ENCODE peak calls at places on chromosomes 2 and 18, in four cellular contexts. X is transverse colon, D is ovary, H is tibial nerve. W is an unnamed sample.

GRCh38 chr2:51812138-51812866 is 780.4 kb upstream of the NRXN1 start:
- DNase-seq in X (no peak), D (no peak), H (no peak), W (no peak)

GRCh38 chr2:9212010-9212638 is 5.5 kb downstream of the ASAP2 start:
- DNase-seq in X (peak), D (no peak), H (no peak), W (no peak)

GRCh38 chr2:65300134-65300771 is 72.6 kb downstream of the ACTR2 start:
- DNase-seq in X (peak), D (peak), H (peak), W (peak)

GRCh38 chr2:213545481-213545880 is 261.2 kb downstream of the SPAG16 start:
- DNase-seq in X (no peak), D (no peak), H (no peak), W (no peak)

GRCh38 chr18:65409266-65409665 is 341.5 kb upstream of the CDH7 start:
- DNase-seq in X (no peak), D (no peak), H (no peak), W (no peak)

GRCh38 chr2:54983345-54984235 is 66.7 kb downstream of the RTN4 start:
- DNase-seq in X (no peak), D (no peak), H (no peak), W (no peak)

GRCh38 chr2:84971799-84972790 is 1.1 kb downstream of the KCMF1 start:
- DNase-seq in X (peak), D (peak), H (no peak), W (peak)

GRCh38 chr2:212266310-212266709 is 272.3 kb downstream of the ERBB4 start:
- DNase-seq in X (no peak), D (no peak), H (no peak), W (no peak)

GRCh38 chr2:226678422-226678821 is 121.2 kb downstream of the IRS1 start:
- DNase-seq in X (peak), D (no peak), H (no peak), W (no peak)

GRCh38 chr2:239009001-239009961 is 161.4 kb downstream of the TWIST2 start:
- DNase-seq in X (no peak), D (no peak), H (peak), W (peak)

GRCh38 chr18:48470484-48471180 is 61.4 kb upstream of the ZBTB7C start:
- DNase-seq in X (no peak), D (no peak), H (no peak), W (no peak)

DNA sequence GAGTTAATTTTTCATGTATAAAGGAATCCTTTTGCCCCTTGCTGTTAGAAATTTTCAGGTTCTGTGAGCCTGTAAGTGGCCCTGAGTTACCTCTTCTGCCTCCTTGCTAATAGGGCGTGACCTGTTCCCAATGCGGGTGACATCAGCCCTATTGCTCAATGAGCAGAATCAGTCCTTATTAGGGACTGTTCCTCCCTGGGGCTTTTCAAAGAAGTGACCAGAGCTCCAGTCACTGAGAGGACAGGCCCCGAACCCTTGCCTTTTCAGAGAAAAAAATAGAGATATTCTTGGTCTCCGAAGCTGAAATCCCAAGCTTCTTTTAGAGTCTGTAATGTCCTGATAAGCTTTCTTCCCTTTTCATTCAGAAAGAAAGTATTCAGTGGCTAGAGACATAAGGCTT is 8.2 kb upstream of the APOB start:
- DNase-seq in X (no peak), D (no peak), H (no peak), W (no peak)
- TF ChIP-seq POLR2A in X (no peak), D (no peak), H (no peak), W (no peak)

GRCh38 chr18:50906843-50907242 is 27.9 kb downstream of the ME2 start:
- DNase-seq in X (no peak), D (no peak), H (no peak), W (no peak)

DNA sequence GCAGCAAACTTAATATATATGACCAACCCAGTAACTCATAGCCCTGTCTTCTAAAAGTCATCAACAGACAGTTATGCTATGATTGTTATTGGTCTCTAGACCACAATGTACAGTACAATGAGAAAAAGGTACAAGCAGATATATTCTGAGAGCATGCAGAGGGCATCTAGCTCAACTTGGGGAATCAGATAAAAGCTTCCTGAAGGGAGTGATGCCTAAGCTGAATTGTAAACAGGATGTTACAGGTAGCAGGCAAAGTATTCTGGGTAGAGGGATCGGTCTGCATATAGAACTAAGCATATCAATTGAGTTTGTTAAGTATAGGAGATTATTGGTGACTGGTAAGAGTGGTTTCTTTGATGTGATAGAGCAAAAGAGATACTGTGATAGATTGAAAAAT is 30.3 kb downstream of the ME2 start:
- DNase-seq in X (no peak), D (no peak), H (no peak), W (no peak)
- TF ChIP-seq CTCF in X (no peak), D (no peak), H (no peak), W (no peak)

GRCh38 chr18:79259218-79259617 is 136.5 kb upstream of the NFATC1 start:
- DNase-seq in X (no peak), D (no peak), H (no peak), W (no peak)
- TF ChIP-seq EP300 in X (no peak), D (no peak), H (no peak), W (no peak)

DNA sequence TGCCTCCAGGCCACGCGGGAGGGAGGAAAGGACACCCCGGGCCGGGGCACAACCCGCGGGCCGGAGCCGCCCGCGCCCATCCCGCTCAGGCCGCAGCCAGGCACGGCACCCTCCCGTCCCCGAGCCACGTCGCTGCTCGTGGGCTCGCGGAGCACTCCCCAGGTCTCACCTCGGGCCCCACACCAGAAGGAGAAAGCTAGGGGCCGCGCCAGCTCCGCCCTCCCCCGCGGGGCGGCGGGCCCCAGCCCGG is 614 bp downstream of the HDLBP start:
- DNase-seq in X (no peak), D (no peak), H (no peak), W (no peak)
- TF ChIP-seq POLR2A in X (peak), D (no peak), H (no peak), W (no peak)

GRCh38 chr18:41906528-41907256 is 48.3 kb upstream of the PIK3C3 start:
- DNase-seq in X (no peak), D (no peak), H (no peak), W (no peak)
- TF ChIP-seq CTCF in X (peak), D (no peak), H (peak), W (peak)

GRCh38 chr2:8000861-8001260 is 681.0 kb upstream of the ID2 start:
- DNase-seq in X (no peak), D (no peak), H (no peak), W (no peak)

GRCh38 chr2:8006181-8006580 is 675.7 kb upstream of the ID2 start:
- DNase-seq in X (no peak), D (no peak), H (no peak), W (no peak)

GRCh38 chr2:8002765-8003393 is 679.0 kb upstream of the ID2 start:
- DNase-seq in X (no peak), D (no peak), H (no peak), W (no peak)

GRCh38 chr2:8004250-8004681 is 677.6 kb upstream of the ID2 start:
- DNase-seq in X (peak), D (no peak), H (no peak), W (no peak)

DNA sequence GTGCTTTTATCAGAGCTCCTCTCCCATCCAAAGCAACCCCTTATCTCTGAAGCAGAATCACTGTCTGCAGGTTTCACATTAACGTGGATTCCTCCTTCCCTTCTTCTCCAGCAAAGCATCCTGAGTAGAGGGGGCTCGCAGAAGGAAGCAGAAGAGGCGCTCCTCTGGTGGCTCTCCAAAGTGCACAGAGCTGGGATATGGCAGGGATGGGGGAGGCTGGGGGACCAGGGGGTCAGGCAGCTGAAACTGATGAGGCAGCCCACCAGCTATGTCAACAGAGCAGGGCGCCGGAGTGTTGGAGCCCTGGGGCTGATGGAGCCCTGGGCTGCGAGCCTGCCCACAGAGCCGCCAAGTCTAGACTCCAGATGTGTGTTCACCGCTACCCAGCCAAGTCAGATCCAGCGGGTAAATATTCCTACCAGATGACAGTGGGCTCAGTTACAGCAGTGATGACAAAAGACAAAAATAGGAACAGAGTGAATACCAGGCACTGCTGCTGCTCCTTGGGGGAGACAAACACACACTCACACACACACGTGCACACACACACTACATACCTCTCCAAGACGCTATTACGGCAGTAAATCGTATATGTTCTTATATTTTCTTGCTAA is 678.3 kb upstream of the ID2 start:
- DNase-seq in X (peak), D (peak), H (peak), W (no peak)
- TF ChIP-seq EP300 in X (no peak), D (no peak), H (no peak), W (no peak)

DNA sequence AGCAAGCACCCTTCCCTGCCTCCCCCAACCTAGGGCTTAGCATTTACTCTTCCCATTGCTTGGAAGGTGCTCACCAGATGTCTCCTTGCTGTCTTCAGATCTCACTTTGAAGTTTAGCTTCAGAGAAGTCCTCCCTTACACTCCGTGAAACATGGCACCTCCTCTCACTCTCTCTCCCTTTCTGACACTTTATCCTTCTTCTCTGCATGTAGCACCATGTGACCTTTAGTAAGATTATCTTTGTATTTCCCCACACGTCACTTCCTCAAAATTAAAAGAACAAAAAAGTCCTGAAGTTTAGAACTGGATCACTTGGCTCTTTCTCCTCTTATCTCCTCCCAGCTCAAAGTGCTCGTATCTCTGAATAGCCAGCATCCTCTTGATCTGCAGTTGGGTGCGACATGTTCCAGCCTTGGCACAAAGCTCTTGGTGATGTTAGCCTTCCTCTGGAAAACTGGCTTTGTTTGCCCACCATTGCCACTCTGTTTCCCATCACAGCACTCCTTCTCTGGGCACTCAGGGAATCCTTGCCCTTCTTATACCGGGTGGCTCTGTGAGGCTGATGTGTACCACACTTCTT is 40.6 kb upstream of the EPAS1 start:
- DNase-seq in X (no peak), D (no peak), H (no peak), W (no peak)
- TF ChIP-seq POLR2A in X (no peak), D (no peak), H (no peak), W (no peak)

DNA sequence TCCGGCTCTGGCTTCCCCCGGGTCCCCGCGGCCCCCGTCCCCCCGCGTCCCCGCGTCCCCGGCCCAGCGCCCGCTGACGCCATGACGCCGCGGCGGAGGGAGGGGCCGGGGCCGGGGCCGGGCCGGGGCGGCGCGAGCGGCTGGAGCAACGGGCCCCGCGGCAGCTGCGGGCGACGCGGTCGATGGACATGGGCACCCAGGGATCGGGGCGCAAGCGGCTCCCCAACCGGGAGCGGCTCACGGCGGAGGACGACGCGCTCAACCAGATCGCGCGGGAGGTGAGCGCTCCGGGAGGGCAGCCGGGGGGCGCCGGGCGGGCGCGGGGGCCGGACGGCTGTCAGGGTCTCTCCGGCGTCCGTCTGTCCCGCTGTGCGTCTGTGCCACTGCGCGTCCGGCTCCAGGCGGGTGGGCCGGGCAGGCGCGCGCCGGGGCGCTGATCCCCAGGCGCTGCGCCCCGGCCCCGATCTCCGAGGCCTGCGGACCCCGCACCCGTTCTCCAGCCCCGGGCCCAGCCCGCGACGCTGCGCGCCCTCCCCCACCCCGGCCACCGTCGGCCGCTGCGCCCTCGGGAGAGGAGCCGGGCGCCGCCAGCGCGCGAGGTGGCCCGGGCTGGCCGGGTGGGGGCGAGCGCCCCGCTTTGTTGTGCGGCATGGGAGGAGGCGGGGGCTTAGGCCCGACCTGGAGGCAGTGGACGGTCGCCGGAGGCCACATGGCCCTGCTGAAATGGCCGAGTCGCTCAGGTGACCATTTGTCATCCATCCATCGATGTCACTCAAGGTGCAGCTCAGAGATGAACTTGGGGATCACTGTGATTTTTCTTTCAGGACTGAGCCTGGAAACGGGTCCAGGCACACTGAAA is at the start of gene LRRFIP1:
- DNase-seq in X (peak), D (peak), H (no peak), W (peak)
- TF ChIP-seq CTCF in X (no peak), D (peak), H (no peak), W (no peak)

GRCh38 chr2:5111581-5111980 is 580.6 kb upstream of the SOX11 start:
- DNase-seq in X (no peak), D (no peak), H (no peak), W (no peak)
- TF ChIP-seq EP300 in X (no peak), D (no peak), H (no peak), W (no peak)

DNA sequence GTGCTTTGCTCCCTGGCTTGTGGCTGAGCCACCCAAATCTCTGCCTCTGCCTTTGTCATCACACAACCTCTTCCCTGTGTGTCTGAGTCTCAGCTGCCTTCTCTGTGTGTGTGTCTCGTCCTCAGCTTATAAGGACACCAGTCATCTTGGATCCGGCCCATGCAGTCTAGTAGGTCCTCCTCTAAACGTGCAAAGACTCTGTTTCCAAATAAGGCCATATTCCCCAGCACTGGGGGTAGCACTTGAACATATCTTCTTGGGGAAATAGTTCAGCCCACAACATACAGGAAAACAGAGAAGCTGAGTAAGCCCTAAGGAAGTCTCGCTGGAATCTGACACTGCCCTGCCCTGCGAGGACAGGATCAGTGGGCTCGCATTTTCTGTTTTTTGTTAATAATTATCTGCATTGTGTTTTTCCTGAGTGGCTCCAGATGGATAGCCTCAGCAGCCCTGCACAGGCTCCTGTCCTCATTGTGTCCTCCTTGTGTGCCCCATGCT is 42.1 kb downstream of the MTCL1 start:
- DNase-seq in X (no peak), D (no peak), H (no peak), W (no peak)
- TF ChIP-seq POLR2A in X (no peak), D (no peak), H (no peak), W (no peak)